ENCODE peak calls at places on chromosome 22, in four cellular contexts. Z is BE2C, U is A549, O is AG10803. X is an unnamed sample.

GRCh38 chr22:32788884-32789624 is 12.5 kb upstream of the TIMP3 start:
- DNase-seq in Z (no peak), U (no peak), O (peak), X (no peak)

GRCh38 chr22:39618996-39619530 is 48.5 kb downstream of the CACNA1I start:
- DNase-seq in Z (no peak), U (no peak), O (no peak), X (no peak)

GRCh38 chr22:19876314-19876940 is 21.8 kb upstream of the GNB1L start:
- DNase-seq in Z (peak), U (no peak), O (no peak), X (peak)

GRCh38 chr22:29129644-29130201 is 56.9 kb downstream of the KREMEN1 start:
- DNase-seq in Z (peak), U (no peak), O (no peak), X (no peak)

GRCh38 chr22:29992341-29993275 is 87.7 kb upstream of the HORMAD2 start:
- DNase-seq in Z (no peak), U (no peak), O (no peak), X (peak)

GRCh38 chr22:25496396-25497064 is 67.9 kb upstream of the GRK3 start:
- DNase-seq in Z (no peak), U (no peak), O (no peak), X (peak)

GRCh38 chr22:49086606-49087157 is 741.0 kb downstream of the BRD1 start:
- DNase-seq in Z (no peak), U (no peak), O (no peak), X (no peak)

GRCh38 chr22:43300891-43301676 is 42.1 kb downstream of the SCUBE1 start:
- DNase-seq in Z (no peak), U (no peak), O (no peak), X (no peak)

GRCh38 chr22:26952654-26953379 is 295.4 kb downstream of the MIAT start:
- DNase-seq in Z (peak), U (no peak), O (no peak), X (no peak)

GRCh38 chr22:44575344-44576268 is 77.6 kb upstream of the RTL6 start:
- DNase-seq in Z (no peak), U (no peak), O (no peak), X (no peak)

GRCh38 chr22:34599567-34599966 is 466.4 kb upstream of the ISX start:
- DNase-seq in Z (no peak), U (no peak), O (no peak), X (no peak)

GRCh38 chr22:49090061-49090852 is 737.4 kb downstream of the BRD1 start:
- DNase-seq in Z (no peak), U (no peak), O (no peak), X (no peak)

GRCh38 chr22:35352214-35353111 is 28.4 kb upstream of the HMOX1 start:
- DNase-seq in Z (no peak), U (peak), O (peak), X (peak)

GRCh38 chr22:49007013-49007653 is 820.5 kb downstream of the BRD1 start:
- DNase-seq in Z (no peak), U (no peak), O (no peak), X (no peak)

GRCh38 chr22:25111579-25112517 is 87.8 kb upstream of the CRYBB3 start:
- DNase-seq in Z (no peak), U (no peak), O (no peak), X (peak)

GRCh38 chr22:43313497-43314474 is 29.4 kb downstream of the SCUBE1 start:
- DNase-seq in Z (peak), U (no peak), O (peak), X (peak)

GRCh38 chr22:48799227-48799970 is 1028.3 kb downstream of the BRD1 start:
- DNase-seq in Z (no peak), U (no peak), O (no peak), X (no peak)

GRCh38 chr22:20656516-20656901 is 117.4 kb upstream of the SERPIND1 start:
- DNase-seq in Z (no peak), U (no peak), O (no peak), X (no peak)

GRCh38 chr22:29517215-29517908 is 36.2 kb downstream of the THOC5 start:
- DNase-seq in Z (peak), U (no peak), O (no peak), X (no peak)

GRCh38 chr22:40224702-40225101 is 47.0 kb downstream of the TNRC6B start:
- DNase-seq in Z (no peak), U (no peak), O (no peak), X (no peak)

GRCh38 chr22:27206001-27206746 is 548.8 kb downstream of the MIAT start:
- DNase-seq in Z (no peak), U (no peak), O (peak), X (no peak)

GRCh38 chr22:28930357-28931007 is 47.1 kb downstream of the ZNRF3 start:
- DNase-seq in Z (no peak), U (no peak), O (no peak), X (no peak)

GRCh38 chr22:41524283-41524682 is 20.0 kb downstream of the POLR3H start:
- DNase-seq in Z (no peak), U (no peak), O (peak), X (no peak)

GRCh38 chr22:30277547-30278344 is 11.1 kb upstream of the OSM start:
- DNase-seq in Z (no peak), U (no peak), O (peak), X (no peak)

GRCh38 chr22:19857382-19857781 is 2.7 kb upstream of the GNB1L start:
- DNase-seq in Z (no peak), U (no peak), O (no peak), X (no peak)

GRCh38 chr22:20550851-20551744 is 43.7 kb downstream of the MED15 start:
- DNase-seq in Z (no peak), U (no peak), O (peak), X (no peak)

GRCh38 chr22:27686534-27686933 is 115.0 kb downstream of the MN1 start:
- DNase-seq in Z (peak), U (peak), O (peak), X (peak)

GRCh38 chr22:43440103-43440387 is 28.2 kb downstream of the MPPED1 start:
- DNase-seq in Z (no peak), U (no peak), O (no peak), X (no peak)

GRCh38 chr22:29636751-29637150 is 33.3 kb downstream of the NF2 start:
- DNase-seq in Z (no peak), U (no peak), O (no peak), X (no peak)

GRCh38 chr22:32880906-32881596 is 79.5 kb downstream of the TIMP3 start:
- DNase-seq in Z (peak), U (no peak), O (no peak), X (peak)

GRCh38 chr22:25643232-25644000 is 78.9 kb downstream of the GRK3 start:
- DNase-seq in Z (no peak), U (no peak), O (no peak), X (no peak)

GRCh38 chr22:42990131-42990838 is 24.7 kb downstream of the PACSIN2 start:
- DNase-seq in Z (no peak), U (peak), O (peak), X (peak)

GRCh38 chr22:30212363-30212995 is 34.1 kb downstream of the LIF start:
- DNase-seq in Z (no peak), U (peak), O (peak), X (no peak)

GRCh38 chr22:34454598-34454997 is 534.3 kb upstream of the LARGE1 start:
- DNase-seq in Z (no peak), U (no peak), O (no peak), X (no peak)

GRCh38 chr22:24553597-24554315 is 1.2 kb downstream of the GUCD1 start:
- DNase-seq in Z (no peak), U (no peak), O (peak), X (no peak)

GRCh38 chr22:48627203-48627602 is 1200.5 kb downstream of the BRD1 start:
- DNase-seq in Z (no peak), U (no peak), O (peak), X (peak)

GRCh38 chr22:31038686-31039085 is 42.4 kb upstream of the SMTN start:
- DNase-seq in Z (no peak), U (no peak), O (no peak), X (no peak)

GRCh38 chr22:17217179-17217578 is 2.1 kb downstream of the ADA2 start:
- DNase-seq in Z (no peak), U (no peak), O (no peak), X (no peak)
- H3K4me3 ChIP-seq in Z (no peak), U (no peak), O (no peak), X (no peak)

GRCh38 chr22:46578251-46578823 is 40.9 kb upstream of the CELSR1 start:
- DNase-seq in Z (no peak), U (no peak), O (no peak), X (no peak)
- H3K4me3 ChIP-seq in Z (peak), U (peak), O (peak), X (no peak)

GRCh38 chr22:47457509-47458300 is 695.3 kb downstream of the TBC1D22A start:
- DNase-seq in Z (no peak), U (no peak), O (no peak), X (no peak)
- H3K4me3 ChIP-seq in Z (no peak), U (no peak), O (no peak), X (no peak)

GRCh38 chr22:50325444-50326224 is 1.2 kb downstream of the DENND6B start:
- DNase-seq in Z (no peak), U (no peak), O (no peak), X (no peak)
- H3K4me3 ChIP-seq in Z (peak), U (peak), O (peak), X (no peak)

GRCh38 chr22:37146507-37147180 is 3.1 kb downstream of the IL2RB start:
- DNase-seq in Z (no peak), U (no peak), O (no peak), X (no peak)
- H3K4me3 ChIP-seq in Z (no peak), U (no peak), O (no peak), X (no peak)